ENCODE peak calls at places on chromosomes 16 and 17, in six cellular contexts. R, C, J, W, Q and Z are unnamed samples.

GRCh38 chr17:5362162-5362811 is 57.2 kb downstream of the NUP88 start:
- DNase-seq in R (no peak), C (no peak), J (no peak), W (no peak), Q (no peak), Z (no peak)

GRCh38 chr16:50169555-50170096 is 16.5 kb downstream of the TENT4B start:
- DNase-seq in R (no peak), C (no peak), J (peak), W (no peak), Q (no peak), Z (no peak)

GRCh38 chr17:67157732-67158639 is 87.0 kb downstream of the HELZ start:
- DNase-seq in R (no peak), C (no peak), J (no peak), W (no peak), Q (peak), Z (no peak)

GRCh38 chr17:73308017-73308823 is 3.6 kb downstream of the CDC42EP4 start:
- DNase-seq in R (no peak), C (no peak), J (no peak), W (no peak), Q (no peak), Z (peak)

GRCh38 chr17:309361-309888 is 43.2 kb downstream of the RPH3AL start:
- DNase-seq in R (no peak), C (no peak), J (no peak), W (no peak), Q (no peak), Z (peak)

GRCh38 chr17:50212121-50212843 is 10.9 kb upstream of the COL1A1 start:
- DNase-seq in R (no peak), C (no peak), J (no peak), W (no peak), Q (no peak), Z (peak)

GRCh38 chr17:78716292-78716691 is 65.8 kb downstream of the CYTH1 start:
- DNase-seq in R (no peak), C (no peak), J (no peak), W (no peak), Q (no peak), Z (no peak)

GRCh38 chr17:39461911-39462641 is 790 bp downstream of the CDK12 start:
- DNase-seq in R (no peak), C (no peak), J (no peak), W (no peak), Q (no peak), Z (peak)

GRCh38 chr16:1119766-1120611 is 23.9 kb upstream of the C1QTNF8 start:
- DNase-seq in R (no peak), C (no peak), J (no peak), W (no peak), Q (no peak), Z (no peak)

GRCh38 chr17:52106638-52107261 is 51.8 kb downstream of the CA10 start:
- DNase-seq in R (no peak), C (no peak), J (no peak), W (no peak), Q (peak), Z (peak)

GRCh38 chr16:66386629-66387622 is 20.4 kb downstream of the CDH5 start:
- DNase-seq in R (no peak), C (no peak), J (no peak), W (no peak), Q (no peak), Z (no peak)

GRCh38 chr16:82294874-82295273 is 124.8 kb upstream of the MPHOSPH6 start:
- DNase-seq in R (no peak), C (no peak), J (no peak), W (no peak), Q (no peak), Z (no peak)

GRCh38 chr16:57906385-57907316 is 64.3 kb downstream of the CNGB1 start:
- DNase-seq in R (peak), C (no peak), J (peak), W (no peak), Q (no peak), Z (no peak)

GRCh38 chr17:74539281-74539820 is 6.6 kb downstream of the CD300C start:
- DNase-seq in R (no peak), C (no peak), J (no peak), W (no peak), Q (no peak), Z (no peak)

GRCh38 chr16:23858496-23859062 is 22.8 kb downstream of the PRKCB start:
- DNase-seq in R (no peak), C (no peak), J (no peak), W (peak), Q (no peak), Z (no peak)